ENCODE peak calls at places on chromosome 20, in five cellular contexts. P is effector CD8-positive, alpha-beta T cell; V is C1 segment of cervical spinal cord; E is myocyte; Y is BJ. Q is an unnamed sample.

GRCh38 chr20:62484478-62484877 is 8.7 kb upstream of the GATA5 start:
- DNase-seq in V (no peak), E (no peak), P (no peak), Y (no peak), Q (no peak)

GRCh38 chr20:19566226-19566960 is 191.7 kb upstream of the RIN2 start:
- DNase-seq in E (peak; percentile 32), Y (no peak), P (no peak), V (no peak), Q (no peak)

GRCh38 chr20:60313609-60314008 is 355.4 kb downstream of the CDH26 start:
- DNase-seq in Y (no peak), E (no peak), V (no peak), P (no peak), Q (no peak)

GRCh38 chr20:47546184-47547033 is 44.7 kb downstream of the NCOA3 start:
- DNase-seq in Y (peak; percentile 79), P (no peak), E (peak; percentile 68), V (no peak), Q (no peak)

GRCh38 chr20:35166242-35166830 is 5.5 kb upstream of the PROCR start:
- DNase-seq in V (no peak), Y (no peak), P (no peak), E (no peak), Q (no peak)

GRCh38 chr20:37275125-37275524 is 13.5 kb upstream of the GHRH start:
- DNase-seq in Y (no peak), P (no peak), E (no peak), V (no peak), Q (no peak)

GRCh38 chr20:9996944-9997343 is 37.8 kb upstream of the ANKEF1 start:
- DNase-seq in V (no peak), Y (no peak), E (no peak), P (no peak), Q (no peak)

GRCh38 chr20:34705383-34706021 is 1.4 kb downstream of the TP53INP2 start:
- DNase-seq in P (no peak), E (peak; percentile 91), Y (no peak), V (no peak), Q (no peak)

GRCh38 chr20:63025534-63026331 is 19.0 kb upstream of the BHLHE23 start:
- DNase-seq in P (no peak), E (peak; percentile 33), Y (peak; percentile 12), V (no peak), Q (no peak)

GRCh38 chr20:34268851-34269668 is 27.8 kb downstream of the ASIP start:
- DNase-seq in E (no peak), Y (no peak), P (no peak), V (no peak), Q (no peak)

GRCh38 chr20:52130406-52130805 is 61.2 kb downstream of the ZFP64 start:
- DNase-seq in V (no peak), P (no peak), Y (no peak), E (no peak), Q (no peak)

GRCh38 chr20:8331740-8332412 is 199.8 kb downstream of the PLCB1 start:
- DNase-seq in E (peak; percentile 2), V (no peak), P (no peak), Y (peak; percentile 8), Q (peak; percentile 23)

GRCh38 chr20:44212792-44213191 is 2.2 kb upstream of the OSER1 start:
- DNase-seq in P (no peak), Y (no peak), E (no peak), V (no peak), Q (no peak)

GRCh38 chr20:16392346-16392745 is 180.9 kb downstream of the KIF16B start:
- DNase-seq in Y (no peak), V (no peak), E (no peak), P (no peak), Q (no peak)

GRCh38 chr20:16287776-16288175 is 285.5 kb downstream of the KIF16B start:
- DNase-seq in V (no peak), E (no peak), Y (no peak), P (no peak), Q (no peak)

Q was measured in caudate nucleus.